ENCODE peak calls at places on chromosome 16, in eight cellular contexts. O, N, K, V, T, D, F and E are unnamed samples.

GRCh38 chr16:68645494-68646388 is 631 bp downstream of the CDH3 start:
- DNase-seq in O (no peak), N (peak; percentile 25), V (no peak), F (no peak), D (no peak), K (no peak), T (peak; percentile 83), E (peak; percentile 56)

GRCh38 chr16:57822018-57822553 is 19.8 kb upstream of the KIFC3 start:
- DNase-seq in F (no peak), V (no peak), K (no peak), O (no peak), D (no peak), T (peak; percentile 6), N (no peak), E (no peak)

GRCh38 chr16:72666267-72666666 is 381.7 kb downstream of the ZFHX3 start:
- DNase-seq in V (no peak), D (no peak), T (no peak), N (no peak), F (no peak), K (peak; percentile 17), O (no peak), E (no peak)

GRCh38 chr16:79647586-79647985 is 47.0 kb upstream of the MAF start:
- DNase-seq in F (no peak), D (no peak), O (no peak), T (no peak), V (no peak), N (no peak), K (no peak), E (no peak)

GRCh38 chr16:70395345-70395901 is 43.5 kb downstream of the ST3GAL2 start:
- DNase-seq in V (peak; percentile 62), D (no peak), T (peak; percentile 89), O (no peak), K (peak; percentile 23), N (peak; percentile 19), F (no peak), E (peak; percentile 64)

GRCh38 chr16:75138636-75139035 is 9.7 kb upstream of the ZFP1 start:
- DNase-seq in T (no peak), F (no peak), V (peak; percentile 15), D (no peak), N (no peak), O (no peak), K (no peak), E (no peak)

GRCh38 chr16:12637002-12637401 is 166.7 kb downstream of the CPPED1 start:
- DNase-seq in D (no peak), T (no peak), K (no peak), N (no peak), O (no peak), F (no peak), V (no peak), E (no peak)

GRCh38 chr16:3138342-3138741 is 3.5 kb downstream of the ZNF213 start:
- DNase-seq in T (peak; percentile 56), N (no peak), O (no peak), V (no peak), F (no peak), D (no peak), K (no peak), E (no peak)

GRCh38 chr16:9607512-9608230 is 516.2 kb downstream of the HAPSTR1 start:
- DNase-seq in N (no peak), V (no peak), K (no peak), T (no peak), D (no peak), O (no peak), F (no peak), E (no peak)

GRCh38 chr16:5381481-5381880 is 283.9 kb upstream of the EEF2KMT start:
- DNase-seq in F (no peak), N (no peak), D (no peak), K (no peak), V (no peak), T (no peak), O (no peak), E (no peak)

GRCh38 chr16:78434401-78434800 is 334.9 kb downstream of the WWOX start:
- DNase-seq in K (no peak), N (no peak), T (no peak), D (no peak), O (no peak), V (no peak), F (no peak), E (no peak)

GRCh38 chr16:69481901-69482341 is 57.5 kb downstream of the CYB5B start:
- DNase-seq in F (no peak), N (peak; percentile 93), V (no peak), D (peak; percentile 27), O (no peak), K (no peak), T (peak; percentile 55), E (peak; percentile 73)

GRCh38 chr16:20851601-20852000 is 45.3 kb downstream of the REXO5 start:
- DNase-seq in T (no peak), N (peak; percentile 86), V (peak; percentile 68), F (peak; percentile 85), O (no peak), D (peak; percentile 30), K (peak; percentile 26), E (peak; percentile 93)

GRCh38 chr16:55912022-55912421 is 36.8 kb upstream of the CES5A start:
- DNase-seq in F (no peak), D (no peak), N (no peak), O (no peak), T (no peak), K (no peak), V (no peak), E (no peak)

GRCh38 chr16:9219811-9220210 is 128.4 kb downstream of the HAPSTR1 start:
- DNase-seq in V (no peak), O (no peak), T (no peak), K (no peak), D (no peak), N (no peak), F (no peak), E (no peak)

GRCh38 chr16:26993511-26993910 is 73.2 kb upstream of the C16orf82 start:
- DNase-seq in D (no peak), T (no peak), N (no peak), O (no peak), V (peak; percentile 10), F (no peak), K (no peak), E (no peak)

GRCh38 chr16:82366462-82366861 is 196.4 kb upstream of the MPHOSPH6 start:
- DNase-seq in V (no peak), O (no peak), T (no peak), F (no peak), D (no peak), N (no peak), K (no peak), E (no peak)

GRCh38 chr16:12145918-12146317 is 169.4 kb downstream of the SNX29 start:
- DNase-seq in D (no peak), N (no peak), O (no peak), K (no peak), V (no peak), F (no peak), T (no peak), E (no peak)

GRCh38 chr16:31385680-31386079 is 7.5 kb upstream of the ITGAD start:
- DNase-seq in O (no peak), V (no peak), N (no peak), T (no peak), F (no peak), K (no peak), D (no peak), E (peak; percentile 44)

GRCh38 chr16:73048292-73049050 is 543 bp upstream of the ZFHX3 start:
- DNase-seq in N (peak; percentile 80), O (no peak), T (peak; percentile 71), K (no peak), V (peak; percentile 54), D (no peak), F (no peak), E (no peak)

GRCh38 chr16:11403534-11403795 is 58.2 kb downstream of the RMI2 start:
- DNase-seq in O (no peak), K (no peak), N (no peak), V (no peak), T (no peak), F (no peak), D (no peak), E (no peak)

GRCh38 chr16:80463776-80464175 is 77.0 kb upstream of the DYNLRB2 start:
- DNase-seq in D (no peak), F (no peak), N (no peak), V (no peak), K (no peak), T (no peak), O (no peak), E (no peak)

GRCh38 chr16:67748791-67749282 is 29.7 kb upstream of the GFOD2 start:
- DNase-seq in K (no peak), T (no peak), F (no peak), V (no peak), D (no peak), O (no peak), N (no peak), E (no peak)

GRCh38 chr16:84735846-84736586 is 36.2 kb downstream of the USP10 start:
- DNase-seq in T (no peak), K (no peak), F (no peak), O (no peak), N (peak; percentile 44), D (no peak), V (no peak), E (peak; percentile 36)

GRCh38 chr16:19114359-19115147 is 789 bp downstream of the ITPRIPL2 start:
- DNase-seq in N (peak; percentile 55), D (no peak), V (peak; percentile 78), O (no peak), T (peak; percentile 88), K (peak; percentile 35), F (no peak), E (peak; percentile 65)

GRCh38 chr16:892006-892405 is 78.8 kb downstream of the LMF1 start:
- DNase-seq in V (no peak), N (no peak), K (no peak), O (no peak), D (no peak), T (peak; percentile 62), F (no peak), E (no peak)

GRCh38 chr16:60203525-60204124 is 1469.5 kb upstream of the GOT2 start:
- DNase-seq in V (peak; percentile 57), N (no peak), O (no peak), K (no peak), D (no peak), T (no peak), F (no peak), E (peak; percentile 0)

GRCh38 chr16:57384248-57385070 is 12.2 kb downstream of the CX3CL1 start:
- DNase-seq in F (no peak), T (no peak), D (no peak), V (no peak), K (no peak), N (no peak), O (no peak), E (no peak)

GRCh38 chr16:10982430-10983174 is 38.2 kb downstream of the CLEC16A start:
- DNase-seq in K (no peak), V (no peak), D (no peak), T (no peak), N (no peak), F (no peak), O (no peak), E (no peak)

GRCh38 chr16:72983728-72984350 is 64.1 kb downstream of the ZFHX3 start:
- DNase-seq in F (no peak), K (no peak), N (peak; percentile 86), T (no peak), V (no peak), O (no peak), D (no peak), E (no peak)

GRCh38 chr16:85029413-85029794 is 1.8 kb downstream of the KIAA0513 start:
- DNase-seq in K (no peak), D (no peak), T (no peak), N (peak; percentile 76), F (no peak), O (no peak), V (peak; percentile 73), E (peak; percentile 81)

GRCh38 chr16:10920726-10921427 is 21.4 kb downstream of the DEXI start:
- DNase-seq in T (no peak), F (no peak), K (no peak), O (no peak), N (no peak), V (no peak), D (no peak), E (no peak)

GRCh38 chr16:87202346-87202745 is 114.8 kb downstream of the C16orf95 start:
- DNase-seq in O (no peak), D (no peak), T (no peak), V (peak; percentile 59), N (no peak), F (no peak), K (no peak), E (no peak)

GRCh38 chr16:88767546-88767945 is 17.5 kb downstream of the PIEZO1 start:
- DNase-seq in D (no peak), V (no peak), F (no peak), K (no peak), N (no peak), T (peak; percentile 35), O (no peak), E (no peak)